ENCODE peak calls at places on chromosomes 16 and 17, in four cellular contexts. T is kidney tubule cell; L is CD8-positive, alpha-beta T cell; Y is D341Med. F is an unnamed sample.

GRCh38 chr16:30049871-30050270 is 15.7 kb upstream of the ALDOA start:
- DNase-seq in T (no peak), L (no peak), Y (no peak), F (no peak)

GRCh38 chr17:7258731-7259554 is 3.3 kb downstream of the CLDN7 start:
- DNase-seq in T (no peak), L (no peak), Y (no peak), F (no peak)

GRCh38 chr16:54048994-54049929 is 237.3 kb downstream of the IRX3 start:
- DNase-seq in T (no peak), L (no peak), Y (no peak), F (no peak)

GRCh38 chr17:80482555-80483308 is 6.3 kb upstream of the NPTX1 start:
- DNase-seq in T (no peak), L (no peak), Y (no peak), F (no peak)

GRCh38 chr16:54509406-54509931 is 222.9 kb upstream of the IRX3 start:
- DNase-seq in T (no peak), L (no peak), Y (no peak), F (no peak)

GRCh38 chr16:4339909-4340308 is 11.2 kb downstream of the PAM16 start:
- DNase-seq in T (peak; percentile 39), L (no peak), Y (peak; percentile 63), F (no peak)

GRCh38 chr16:51002889-51003490 is 148.1 kb downstream of the SALL1 start:
- DNase-seq in T (no peak), L (no peak), Y (no peak), F (no peak)

GRCh38 chr16:57480127-57480753 is 6.1 kb downstream of the DOK4 start:
- DNase-seq in T (peak; percentile 81), L (no peak), Y (no peak), F (no peak)

GRCh38 chr16:14140916-14141315 is 69.8 kb downstream of the MRTFB start:
- DNase-seq in T (no peak), L (no peak), Y (no peak), F (no peak)